ENCODE peak calls at places on chromosome 2, in four cellular contexts. One of them, this sample, is unnamed.

GRCh38 chr2:118430510-118431187 is 342.4 kb downstream of the INSIG2 start:
- DNase-seq in stomach: no peak
- DNase-seq in suprapubic skin: no peak
- DNase-seq in prostate gland: no peak
- DNase-seq in this sample: no peak

GRCh38 chr2:38568724-38569478 is 33.8 kb downstream of the HNRNPLL start:
- DNase-seq in stomach: no peak
- DNase-seq in suprapubic skin: no peak
- DNase-seq in prostate gland: no peak
- DNase-seq in this sample: no peak

GRCh38 chr2:128986026-128986720 is 667.5 kb upstream of the HS6ST1 start:
- DNase-seq in stomach: no peak
- DNase-seq in suprapubic skin: no peak
- DNase-seq in prostate gland: peak; percentile 30
- DNase-seq in this sample: no peak

GRCh38 chr2:189783451-189783926 is 650 bp downstream of the ORMDL1 start:
- DNase-seq in stomach: no peak
- DNase-seq in suprapubic skin: no peak
- DNase-seq in prostate gland: no peak
- DNase-seq in this sample: no peak

GRCh38 chr2:206718296-206718695 is at the start of gene DYTN:
- DNase-seq in stomach: no peak
- DNase-seq in suprapubic skin: no peak
- DNase-seq in prostate gland: no peak
- DNase-seq in this sample: no peak

GRCh38 chr2:3001595-3002184 is 375.9 kb downstream of the EIPR1 start:
- DNase-seq in stomach: no peak
- DNase-seq in suprapubic skin: no peak
- DNase-seq in prostate gland: peak; percentile 22
- DNase-seq in this sample: no peak

GRCh38 chr2:15689654-15690053 is 98.0 kb downstream of the DDX1 start:
- DNase-seq in stomach: no peak
- DNase-seq in suprapubic skin: no peak
- DNase-seq in prostate gland: no peak
- DNase-seq in this sample: no peak

GRCh38 chr2:45256867-45257641 is 247.8 kb upstream of the SIX2 start:
- DNase-seq in stomach: no peak
- DNase-seq in suprapubic skin: no peak
- DNase-seq in prostate gland: peak; percentile 48
- DNase-seq in this sample: no peak

GRCh38 chr2:222656544-222657446 is 903 bp upstream of the FARSB start:
- DNase-seq in stomach: no peak
- DNase-seq in suprapubic skin: no peak
- DNase-seq in prostate gland: no peak
- DNase-seq in this sample: no peak

GRCh38 chr2:121804997-121805766 is 49.7 kb downstream of the TSN start:
- DNase-seq in stomach: no peak
- DNase-seq in suprapubic skin: no peak
- DNase-seq in prostate gland: no peak
- DNase-seq in this sample: no peak

GRCh38 chr2:239693330-239693729 is 292.5 kb upstream of the HDAC4 start:
- DNase-seq in stomach: no peak
- DNase-seq in suprapubic skin: peak; percentile 37
- DNase-seq in prostate gland: no peak
- DNase-seq in this sample: no peak

GRCh38 chr2:241235859-241236593 is 47.5 kb downstream of the ANO7 start:
- DNase-seq in stomach: no peak
- DNase-seq in suprapubic skin: no peak
- DNase-seq in prostate gland: no peak
- DNase-seq in this sample: no peak

GRCh38 chr2:175883586-175884194 is 118.4 kb downstream of the LNPK start:
- DNase-seq in stomach: no peak
- DNase-seq in suprapubic skin: no peak
- DNase-seq in prostate gland: no peak
- DNase-seq in this sample: no peak

GRCh38 chr2:66481100-66481549 is 46.2 kb downstream of the MEIS1 start:
- DNase-seq in stomach: peak; percentile 31
- DNase-seq in suprapubic skin: no peak
- DNase-seq in prostate gland: no peak
- DNase-seq in this sample: no peak

GRCh38 chr2:118050386-118050785 is 36.5 kb upstream of the CCDC93 start:
- DNase-seq in stomach: no peak
- DNase-seq in suprapubic skin: no peak
- DNase-seq in prostate gland: no peak
- DNase-seq in this sample: no peak

GRCh38 chr2:21067125-21067524 is 23.3 kb upstream of the APOB start:
- DNase-seq in stomach: no peak
- DNase-seq in suprapubic skin: no peak
- DNase-seq in prostate gland: no peak
- DNase-seq in this sample: no peak

GRCh38 chr2:232116839-232117238 is 155.3 kb downstream of the DIS3L2 start:
- DNase-seq in stomach: no peak
- DNase-seq in suprapubic skin: no peak
- DNase-seq in prostate gland: no peak
- DNase-seq in this sample: no peak

GRCh38 chr2:197558393-197558792 is 42.5 kb downstream of the MOB4 start:
- DNase-seq in stomach: no peak
- DNase-seq in suprapubic skin: no peak
- DNase-seq in prostate gland: no peak
- DNase-seq in this sample: no peak

GRCh38 chr2:70937866-70938579 is 2.3 kb downstream of the ATP6V1B1 start:
- DNase-seq in stomach: no peak
- DNase-seq in suprapubic skin: peak; percentile 58
- DNase-seq in prostate gland: no peak
- DNase-seq in this sample: no peak

GRCh38 chr2:133734699-133735098 is 166.4 kb upstream of the NCKAP5 start:
- DNase-seq in stomach: no peak
- DNase-seq in suprapubic skin: no peak
- DNase-seq in prostate gland: no peak
- DNase-seq in this sample: no peak

GRCh38 chr2:37306024-37306423 is 18.6 kb downstream of the PRKD3 start:
- DNase-seq in stomach: no peak
- DNase-seq in suprapubic skin: no peak
- DNase-seq in prostate gland: no peak
- DNase-seq in this sample: no peak

GRCh38 chr2:60706021-60706420 is 50.0 kb upstream of the PAPOLG start:
- DNase-seq in stomach: no peak
- DNase-seq in suprapubic skin: no peak
- DNase-seq in prostate gland: no peak
- DNase-seq in this sample: no peak

GRCh38 chr2:200575957-200576356 is 9.9 kb upstream of the AOX1 start:
- DNase-seq in stomach: no peak
- DNase-seq in suprapubic skin: no peak
- DNase-seq in prostate gland: no peak
- DNase-seq in this sample: no peak

GRCh38 chr2:56084117-56084936 is 99.5 kb upstream of the CCDC85A start:
- DNase-seq in stomach: no peak
- DNase-seq in suprapubic skin: no peak
- DNase-seq in prostate gland: no peak
- DNase-seq in this sample: no peak

GRCh38 chr2:46988230-46988629 is 72.6 kb upstream of the MCFD2 start:
- DNase-seq in stomach: no peak
- DNase-seq in suprapubic skin: no peak
- DNase-seq in prostate gland: no peak
- DNase-seq in this sample: no peak

GRCh38 chr2:178542161-178542560 is 61.9 kb downstream of the PLEKHA3 start:
- DNase-seq in stomach: no peak
- DNase-seq in suprapubic skin: no peak
- DNase-seq in prostate gland: no peak
- DNase-seq in this sample: no peak

GRCh38 chr2:1136071-1136470 is 185.4 kb downstream of the SNTG2 start:
- DNase-seq in stomach: no peak
- DNase-seq in suprapubic skin: no peak
- DNase-seq in prostate gland: no peak
- DNase-seq in this sample: no peak

GRCh38 chr2:125582521-125582920 is 1073.4 kb upstream of the GYPC start:
- DNase-seq in stomach: no peak
- DNase-seq in suprapubic skin: no peak
- DNase-seq in prostate gland: no peak
- DNase-seq in this sample: no peak

GRCh38 chr2:23571527-23572295 is 186.7 kb downstream of the KLHL29 start:
- DNase-seq in stomach: no peak
- DNase-seq in suprapubic skin: no peak
- DNase-seq in prostate gland: no peak
- DNase-seq in this sample: no peak
- TF ChIP-seq CTCF in stomach: no peak
- TF ChIP-seq CTCF in suprapubic skin: no peak
- TF ChIP-seq CTCF in prostate gland: no peak
- TF ChIP-seq CTCF in this sample: no peak

GRCh38 chr2:219294356-219295351 is 14.5 kb downstream of the PTPRN start:
- DNase-seq in stomach: peak; percentile 92
- DNase-seq in suprapubic skin: peak; percentile 93
- DNase-seq in prostate gland: peak; percentile 86
- DNase-seq in this sample: peak; percentile 99
- TF ChIP-seq POLR2A in stomach: no peak
- TF ChIP-seq POLR2A in suprapubic skin: no peak
- TF ChIP-seq POLR2A in prostate gland: peak; percentile 26
- TF ChIP-seq POLR2A in this sample: no peak

DNA sequence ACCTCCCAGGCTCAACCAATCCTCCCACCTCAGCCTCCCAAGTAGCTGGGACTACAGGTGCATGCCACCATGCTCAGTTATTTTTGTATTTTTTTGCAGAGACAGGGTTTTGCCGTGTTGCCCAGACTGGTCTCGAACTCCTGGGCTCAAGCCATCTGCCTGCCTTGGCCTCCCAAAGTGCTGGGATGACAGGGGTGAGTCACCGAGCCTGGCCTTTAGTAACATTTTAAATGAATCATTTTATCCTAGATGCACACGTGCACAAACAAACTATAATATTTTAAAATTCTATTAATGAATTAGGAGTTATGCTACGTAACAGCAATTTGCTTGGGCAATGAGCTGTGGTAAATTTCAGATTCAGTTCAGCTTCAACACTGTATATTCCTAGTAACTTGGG is 862.5 kb upstream of the ID2 start:
- DNase-seq in stomach: no peak
- DNase-seq in suprapubic skin: no peak
- DNase-seq in prostate gland: no peak
- DNase-seq in this sample: no peak
- TF ChIP-seq POLR2AphosphoS5 in stomach: no peak
- TF ChIP-seq POLR2AphosphoS5 in suprapubic skin: no peak
- TF ChIP-seq POLR2AphosphoS5 in prostate gland: no peak
- TF ChIP-seq POLR2AphosphoS5 in this sample: no peak

GRCh38 chr2:111120253-111121027 is at the start of gene BCL2L11:
- DNase-seq in stomach: peak; percentile 96
- DNase-seq in suprapubic skin: peak; percentile 94
- DNase-seq in prostate gland: peak; percentile 96
- DNase-seq in this sample: peak; percentile 98
- TF ChIP-seq CTCF in stomach: no peak
- TF ChIP-seq CTCF in suprapubic skin: peak; percentile 11
- TF ChIP-seq CTCF in prostate gland: peak; percentile 14
- TF ChIP-seq CTCF in this sample: peak; percentile 29